ENCODE peak calls at places on chromosome 5, in seven cellular contexts. U, K, X, Q, N, T and D are unnamed samples.

GRCh38 chr5:17411436-17411835 is 86.6 kb upstream of the TAF11L2 start:
- DNase-seq in Q (no peak), K (no peak), U (no peak), T (no peak), X (no peak), N (no peak), D (no peak)

GRCh38 chr5:420632-421286 is 22.2 kb upstream of the EXOC3 start:
- DNase-seq in K (no peak), X (no peak), U (no peak), N (no peak), Q (no peak), T (no peak), D (no peak)

GRCh38 chr5:82657036-82657699 is 379.0 kb upstream of the RPS23 start:
- DNase-seq in Q (no peak), X (no peak), N (no peak), K (no peak), U (no peak), T (no peak), D (no peak)

GRCh38 chr5:128708841-128709240 is 170.8 kb upstream of the FBN2 start:
- DNase-seq in Q (no peak), N (no peak), T (no peak), K (no peak), X (no peak), U (no peak), D (no peak)

GRCh38 chr5:165602529-165602928 is 2097.1 kb downstream of the MAT2B start:
- DNase-seq in K (no peak), Q (no peak), T (no peak), N (no peak), X (no peak), U (no peak), D (no peak)

GRCh38 chr5:14178671-14179211 is 35.6 kb downstream of the TRIO start:
- DNase-seq in T (no peak), N (peak), Q (no peak), K (no peak), X (no peak), U (no peak), D (no peak)

GRCh38 chr5:159504106-159504856 is 174.0 kb upstream of the IL12B start:
- DNase-seq in N (peak), K (no peak), U (no peak), Q (no peak), T (no peak), X (no peak), D (no peak)

GRCh38 chr5:160369990-160370712 is at the start of gene C1QTNF2:
- DNase-seq in N (peak), Q (peak), X (no peak), U (peak), K (no peak), T (peak), D (peak)

GRCh38 chr5:73997936-73998335 is 371.9 kb downstream of the ARHGEF28 start:
- DNase-seq in N (no peak), Q (no peak), U (no peak), K (no peak), T (no peak), X (no peak), D (no peak)

GRCh38 chr5:1975406-1975715 is 92.6 kb upstream of the IRX4 start:
- DNase-seq in X (no peak), T (peak), N (no peak), Q (no peak), K (no peak), U (peak), D (no peak)

GRCh38 chr5:16994576-16994975 is 58.5 kb upstream of the MYO10 start:
- DNase-seq in T (no peak), Q (peak), N (peak), K (no peak), U (no peak), X (no peak), D (peak)

GRCh38 chr5:156201793-156202388 is 125.1 kb upstream of the SGCD start:
- DNase-seq in Q (no peak), N (peak), K (no peak), T (no peak), U (no peak), X (no peak), D (no peak)

GRCh38 chr5:132253452-132254320 is 3.8 kb upstream of the PDLIM4 start:
- DNase-seq in N (no peak), Q (no peak), T (no peak), K (no peak), X (no peak), U (no peak), D (no peak)

GRCh38 chr5:123755587-123756324 is 243.8 kb downstream of the CSNK1G3 start:
- DNase-seq in Q (peak), U (no peak), T (no peak), K (no peak), N (peak), X (no peak), D (no peak)

GRCh38 chr5:176700239-176700847 is 53.1 kb downstream of the TSPAN17 start:
- DNase-seq in N (no peak), U (no peak), K (no peak), T (no peak), X (peak), Q (peak), D (peak)

GRCh38 chr5:176373100-176373818 is 8.0 kb downstream of the ARL10 start:
- DNase-seq in Q (no peak), K (no peak), X (no peak), T (no peak), U (no peak), N (peak), D (no peak)

GRCh38 chr5:117262607-117263131 is 688.0 kb upstream of the SEMA6A start:
- DNase-seq in K (no peak), T (no peak), Q (peak), N (no peak), X (no peak), U (no peak), D (no peak)

GRCh38 chr5:169018980-169019379 is 282.0 kb downstream of the SLIT3 start:
- DNase-seq in Q (no peak), T (no peak), N (no peak), X (no peak), K (no peak), U (no peak), D (no peak)

GRCh38 chr5:35819656-35820055 is 37.0 kb upstream of the IL7R start:
- DNase-seq in Q (no peak), K (peak), T (no peak), U (no peak), N (no peak), X (no peak), D (no peak)

GRCh38 chr5:37839441-37840035 is 303 bp downstream of the GDNF start:
- DNase-seq in Q (peak), T (no peak), U (peak), N (peak), K (no peak), X (peak), D (peak)

GRCh38 chr5:38796739-38797108 is 49.1 kb upstream of the OSMR start:
- DNase-seq in Q (no peak), U (no peak), X (no peak), N (no peak), T (no peak), K (no peak), D (no peak)

GRCh38 chr5:79181419-79182022 is 54.4 kb upstream of the JMY start:
- DNase-seq in U (no peak), N (peak), K (no peak), T (no peak), X (no peak), Q (no peak), D (no peak)

GRCh38 chr5:156096259-156096658 is 230.7 kb upstream of the SGCD start:
- DNase-seq in U (no peak), X (no peak), Q (no peak), T (no peak), K (no peak), N (peak), D (no peak)

GRCh38 chr5:140953234-140953633 is 13.0 kb upstream of the PCDHAC2 start:
- DNase-seq in N (no peak), Q (no peak), T (no peak), K (no peak), X (no peak), U (no peak), D (no peak)

GRCh38 chr5:16784843-16785791 is 151.0 kb downstream of the MYO10 start:
- DNase-seq in K (peak), X (no peak), T (no peak), U (no peak), Q (no peak), N (no peak), D (no peak)

GRCh38 chr5:135233477-135233876 is 165.6 kb downstream of the MACROH2A1 start:
- DNase-seq in U (no peak), N (no peak), T (no peak), K (no peak), Q (no peak), X (no peak), D (no peak)

GRCh38 chr5:53262348-53262970 is 152.9 kb upstream of the MOCS2 start:
- DNase-seq in N (peak), T (no peak), U (no peak), K (no peak), X (no peak), Q (no peak), D (peak)

GRCh38 chr5:93399675-93400074 is 181.3 kb downstream of the NR2F1-AS1 start:
- DNase-seq in T (no peak), N (no peak), U (no peak), K (no peak), X (no peak), Q (no peak), D (no peak)

GRCh38 chr5:172446336-172447051 is 7.8 kb downstream of the SH3PXD2B start:
- DNase-seq in U (no peak), X (no peak), Q (no peak), T (no peak), N (no peak), K (no peak), D (peak)

GRCh38 chr5:672329-673139 is 20.6 kb downstream of the TPPP start:
- DNase-seq in U (peak), N (peak), K (peak), Q (peak), X (peak), T (peak), D (peak)

GRCh38 chr5:96661841-96662724 is at the start of gene CAST:
- DNase-seq in N (peak), K (peak), U (no peak), T (peak), Q (peak), X (no peak), D (peak)

GRCh38 chr5:35822541-35822940 is 34.1 kb upstream of the IL7R start:
- DNase-seq in K (peak), Q (no peak), X (no peak), T (no peak), N (no peak), U (no peak), D (no peak)

GRCh38 chr5:151155777-151156731 is 1.5 kb downstream of the ANXA6 start:
- DNase-seq in U (peak), T (no peak), Q (peak), K (peak), X (no peak), N (peak), D (peak)